ENCODE peak calls at places on chromosome 4, in ten cellular contexts. One of them, this sample, is unnamed.

GRCh38 chr4:15729910-15730533 is 27.2 kb downstream of the BST1 start:
- DNase-seq in GM23248: peak; percentile 62
- DNase-seq in psoas muscle: no peak
- DNase-seq in CD4-positive, alpha-beta memory T cell: no peak
- DNase-seq in OCI-LY7: peak; percentile 78
- DNase-seq in sigmoid colon: no peak
- DNase-seq in IMR-90: peak; percentile 53
- DNase-seq in body of pancreas: peak; percentile 9
- DNase-seq in SK-N-SH: peak; percentile 66
- DNase-seq in GM12865: peak; percentile 53
- DNase-seq in this sample: no peak

GRCh38 chr4:176927664-176928063 is 134.9 kb upstream of the VEGFC start:
- DNase-seq in GM23248: peak; percentile 85
- DNase-seq in psoas muscle: no peak
- DNase-seq in CD4-positive, alpha-beta memory T cell: no peak
- DNase-seq in OCI-LY7: no peak
- DNase-seq in sigmoid colon: no peak
- DNase-seq in IMR-90: peak; percentile 94
- DNase-seq in body of pancreas: no peak
- DNase-seq in SK-N-SH: no peak
- DNase-seq in GM12865: no peak
- DNase-seq in this sample: no peak

GRCh38 chr4:93232883-93233282 is 595.7 kb upstream of the ATOH1 start:
- DNase-seq in GM23248: no peak
- DNase-seq in psoas muscle: no peak
- DNase-seq in CD4-positive, alpha-beta memory T cell: no peak
- DNase-seq in OCI-LY7: no peak
- DNase-seq in sigmoid colon: no peak
- DNase-seq in IMR-90: no peak
- DNase-seq in body of pancreas: no peak
- DNase-seq in SK-N-SH: no peak
- DNase-seq in GM12865: no peak
- DNase-seq in this sample: no peak

GRCh38 chr4:150343796-150344195 is 238.2 kb upstream of the MAB21L2 start:
- DNase-seq in GM23248: no peak
- DNase-seq in psoas muscle: no peak
- DNase-seq in CD4-positive, alpha-beta memory T cell: no peak
- DNase-seq in OCI-LY7: no peak
- DNase-seq in sigmoid colon: no peak
- DNase-seq in IMR-90: no peak
- DNase-seq in body of pancreas: no peak
- DNase-seq in SK-N-SH: no peak
- DNase-seq in GM12865: no peak
- DNase-seq in this sample: no peak

GRCh38 chr4:22030321-22030720 is 81.7 kb upstream of the KCNIP4 start:
- DNase-seq in GM23248: no peak
- DNase-seq in psoas muscle: no peak
- DNase-seq in CD4-positive, alpha-beta memory T cell: no peak
- DNase-seq in OCI-LY7: no peak
- DNase-seq in sigmoid colon: no peak
- DNase-seq in IMR-90: no peak
- DNase-seq in body of pancreas: no peak
- DNase-seq in SK-N-SH: no peak
- DNase-seq in GM12865: no peak
- DNase-seq in this sample: no peak

GRCh38 chr4:62028758-62029157 is 828.6 kb downstream of the ADGRL3 start:
- DNase-seq in GM23248: no peak
- DNase-seq in psoas muscle: no peak
- DNase-seq in CD4-positive, alpha-beta memory T cell: no peak
- DNase-seq in OCI-LY7: no peak
- DNase-seq in sigmoid colon: no peak
- DNase-seq in IMR-90: no peak
- DNase-seq in body of pancreas: no peak
- DNase-seq in SK-N-SH: no peak
- DNase-seq in GM12865: no peak
- DNase-seq in this sample: no peak

GRCh38 chr4:10655968-10656367 is 28.6 kb downstream of the CLNK start:
- DNase-seq in GM23248: peak; percentile 76
- DNase-seq in psoas muscle: no peak
- DNase-seq in CD4-positive, alpha-beta memory T cell: no peak
- DNase-seq in OCI-LY7: no peak
- DNase-seq in sigmoid colon: no peak
- DNase-seq in IMR-90: peak; percentile 88
- DNase-seq in body of pancreas: no peak
- DNase-seq in SK-N-SH: no peak
- DNase-seq in GM12865: no peak
- DNase-seq in this sample: no peak

GRCh38 chr4:108336076-108336475 is 167.3 kb upstream of the LEF1 start:
- DNase-seq in GM23248: peak; percentile 24
- DNase-seq in psoas muscle: no peak
- DNase-seq in CD4-positive, alpha-beta memory T cell: no peak
- DNase-seq in OCI-LY7: no peak
- DNase-seq in sigmoid colon: no peak
- DNase-seq in IMR-90: no peak
- DNase-seq in body of pancreas: no peak
- DNase-seq in SK-N-SH: no peak
- DNase-seq in GM12865: no peak
- DNase-seq in this sample: no peak

GRCh38 chr4:109472343-109472761 is 38.7 kb downstream of the SEC24B start:
- DNase-seq in GM23248: peak; percentile 78
- DNase-seq in psoas muscle: no peak
- DNase-seq in CD4-positive, alpha-beta memory T cell: no peak
- DNase-seq in OCI-LY7: no peak
- DNase-seq in sigmoid colon: no peak
- DNase-seq in IMR-90: peak; percentile 84
- DNase-seq in body of pancreas: no peak
- DNase-seq in SK-N-SH: no peak
- DNase-seq in GM12865: no peak
- DNase-seq in this sample: no peak

GRCh38 chr4:141914746-141915145 is 278.4 kb downstream of the IL15 start:
- DNase-seq in GM23248: no peak
- DNase-seq in psoas muscle: no peak
- DNase-seq in CD4-positive, alpha-beta memory T cell: no peak
- DNase-seq in OCI-LY7: no peak
- DNase-seq in sigmoid colon: no peak
- DNase-seq in IMR-90: no peak
- DNase-seq in body of pancreas: no peak
- DNase-seq in SK-N-SH: no peak
- DNase-seq in GM12865: no peak
- DNase-seq in this sample: no peak

GRCh38 chr4:177109769-177110168 is 199.9 kb upstream of the NEIL3 start:
- DNase-seq in GM23248: no peak
- DNase-seq in psoas muscle: no peak
- DNase-seq in CD4-positive, alpha-beta memory T cell: no peak
- DNase-seq in OCI-LY7: no peak
- DNase-seq in sigmoid colon: no peak
- DNase-seq in IMR-90: no peak
- DNase-seq in body of pancreas: no peak
- DNase-seq in SK-N-SH: no peak
- DNase-seq in GM12865: peak; percentile 23
- DNase-seq in this sample: no peak

GRCh38 chr4:168815373-168816345 is 194.4 kb downstream of the CBR4 start:
- DNase-seq in GM23248: no peak
- DNase-seq in psoas muscle: no peak
- DNase-seq in CD4-positive, alpha-beta memory T cell: no peak
- DNase-seq in OCI-LY7: no peak
- DNase-seq in sigmoid colon: peak; percentile 70
- DNase-seq in IMR-90: peak; percentile 87
- DNase-seq in body of pancreas: no peak
- DNase-seq in SK-N-SH: no peak
- DNase-seq in GM12865: no peak
- DNase-seq in this sample: no peak

GRCh38 chr4:55180980-55181379 is 55.6 kb upstream of the KDR start:
- DNase-seq in GM23248: no peak
- DNase-seq in psoas muscle: no peak
- DNase-seq in CD4-positive, alpha-beta memory T cell: no peak
- DNase-seq in OCI-LY7: no peak
- DNase-seq in sigmoid colon: no peak
- DNase-seq in IMR-90: no peak
- DNase-seq in body of pancreas: no peak
- DNase-seq in SK-N-SH: no peak
- DNase-seq in GM12865: no peak
- DNase-seq in this sample: no peak

GRCh38 chr4:22625301-22625700 is 67.4 kb upstream of the GBA3 start:
- DNase-seq in GM23248: peak; percentile 3
- DNase-seq in psoas muscle: no peak
- DNase-seq in CD4-positive, alpha-beta memory T cell: no peak
- DNase-seq in OCI-LY7: no peak
- DNase-seq in sigmoid colon: no peak
- DNase-seq in IMR-90: no peak
- DNase-seq in body of pancreas: no peak
- DNase-seq in SK-N-SH: no peak
- DNase-seq in GM12865: no peak
- DNase-seq in this sample: no peak

GRCh38 chr4:44313702-44314101 is 134.9 kb downstream of the KCTD8 start:
- DNase-seq in GM23248: no peak
- DNase-seq in psoas muscle: no peak
- DNase-seq in CD4-positive, alpha-beta memory T cell: no peak
- DNase-seq in OCI-LY7: no peak
- DNase-seq in sigmoid colon: no peak
- DNase-seq in IMR-90: no peak
- DNase-seq in body of pancreas: no peak
- DNase-seq in SK-N-SH: no peak
- DNase-seq in GM12865: no peak
- DNase-seq in this sample: no peak

GRCh38 chr4:82710202-82710929 is 88.2 kb downstream of the SCD5 start:
- DNase-seq in GM23248: peak; percentile 9
- DNase-seq in psoas muscle: no peak
- DNase-seq in CD4-positive, alpha-beta memory T cell: no peak
- DNase-seq in OCI-LY7: no peak
- DNase-seq in sigmoid colon: no peak
- DNase-seq in IMR-90: no peak
- DNase-seq in body of pancreas: no peak
- DNase-seq in SK-N-SH: no peak
- DNase-seq in GM12865: no peak
- DNase-seq in this sample: no peak

GRCh38 chr4:35772291-35772690 is 472.0 kb downstream of the ARAP2 start:
- DNase-seq in GM23248: no peak
- DNase-seq in psoas muscle: no peak
- DNase-seq in CD4-positive, alpha-beta memory T cell: no peak
- DNase-seq in OCI-LY7: no peak
- DNase-seq in sigmoid colon: no peak
- DNase-seq in IMR-90: no peak
- DNase-seq in body of pancreas: no peak
- DNase-seq in SK-N-SH: no peak
- DNase-seq in GM12865: no peak
- DNase-seq in this sample: no peak

DNA sequence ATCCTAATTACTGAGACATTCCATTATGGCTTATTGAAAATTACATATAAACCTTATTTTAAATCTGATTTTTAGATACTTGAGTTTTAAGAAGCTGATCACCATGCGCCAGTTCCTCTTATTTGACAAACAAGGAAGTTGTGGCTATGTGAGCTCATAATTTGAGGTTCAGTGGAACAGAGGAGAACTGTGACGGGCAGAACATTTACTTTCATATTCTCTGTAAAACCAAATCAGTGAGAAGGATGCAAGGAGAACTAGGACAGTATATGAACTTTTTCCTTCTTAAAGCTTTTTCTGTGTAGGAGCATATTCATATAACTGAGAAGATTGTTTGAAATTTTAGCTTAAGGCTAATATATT is 25.3 kb downstream of the STIM2 start:
- DNase-seq in GM23248: no peak
- DNase-seq in psoas muscle: no peak
- DNase-seq in CD4-positive, alpha-beta memory T cell: peak; percentile 80
- DNase-seq in OCI-LY7: peak; percentile 88
- DNase-seq in sigmoid colon: no peak
- DNase-seq in IMR-90: no peak
- DNase-seq in body of pancreas: no peak
- DNase-seq in SK-N-SH: no peak
- DNase-seq in GM12865: peak; percentile 91
- DNase-seq in this sample: no peak
- H3K4me3 ChIP-seq in GM23248: no peak overlapping the region
- H3K4me3 ChIP-seq in psoas muscle: no peak overlapping the region
- H3K4me3 ChIP-seq in CD4-positive, alpha-beta memory T cell: peak overlapping the region; percentile 44
- H3K4me3 ChIP-seq in OCI-LY7: peak overlapping the region; percentile 61
- H3K4me3 ChIP-seq in sigmoid colon: no peak overlapping the region
- H3K4me3 ChIP-seq in IMR-90: no peak overlapping the region
- H3K4me3 ChIP-seq in body of pancreas: no peak overlapping the region
- H3K4me3 ChIP-seq in SK-N-SH: no peak overlapping the region
- H3K4me3 ChIP-seq in GM12865: peak overlapping the region; percentile 22
- H3K4me3 ChIP-seq in this sample: no peak overlapping the region

DNA sequence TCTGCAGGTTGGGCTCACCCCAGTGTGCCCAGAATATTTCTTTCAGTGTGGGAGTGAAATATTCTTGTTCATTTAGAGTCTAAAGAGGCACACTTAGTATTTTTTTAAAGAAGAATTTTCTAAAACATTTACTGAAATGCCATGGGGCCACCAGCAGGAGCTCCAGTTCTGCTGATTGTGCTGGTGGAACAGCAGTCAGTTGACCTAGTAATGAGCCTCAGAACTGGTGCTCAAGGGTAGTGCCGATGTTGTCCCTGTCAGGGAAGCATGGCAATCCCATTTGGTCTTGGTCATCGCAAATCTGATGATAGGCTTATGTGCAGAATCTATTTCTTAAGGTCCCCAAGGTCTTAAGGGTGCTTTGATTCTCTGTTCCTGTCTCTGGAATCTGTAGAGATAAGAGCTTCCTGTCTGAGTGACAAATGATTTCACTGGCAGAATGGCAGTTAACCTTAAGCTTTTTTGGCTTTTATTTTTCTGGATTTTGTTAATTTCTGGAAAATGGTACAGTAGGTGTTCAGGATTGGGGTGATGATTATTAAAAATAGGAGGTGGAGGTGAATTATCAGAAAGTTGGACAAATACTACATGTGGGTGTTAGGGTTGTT is 31.3 kb downstream of the JADE1 start:
- DNase-seq in GM23248: no peak
- DNase-seq in psoas muscle: no peak
- DNase-seq in CD4-positive, alpha-beta memory T cell: no peak
- DNase-seq in OCI-LY7: no peak
- DNase-seq in sigmoid colon: no peak
- DNase-seq in IMR-90: no peak
- DNase-seq in body of pancreas: no peak
- DNase-seq in SK-N-SH: no peak
- DNase-seq in GM12865: no peak
- DNase-seq in this sample: no peak
- H3K4me3 ChIP-seq in GM23248: no peak overlapping the region
- H3K4me3 ChIP-seq in psoas muscle: no peak overlapping the region
- H3K4me3 ChIP-seq in CD4-positive, alpha-beta memory T cell: no peak overlapping the region
- H3K4me3 ChIP-seq in OCI-LY7: no peak overlapping the region
- H3K4me3 ChIP-seq in sigmoid colon: no peak overlapping the region
- H3K4me3 ChIP-seq in IMR-90: no peak overlapping the region
- H3K4me3 ChIP-seq in body of pancreas: no peak overlapping the region
- H3K4me3 ChIP-seq in SK-N-SH: no peak overlapping the region
- H3K4me3 ChIP-seq in GM12865: no peak overlapping the region
- H3K4me3 ChIP-seq in this sample: no peak overlapping the region

GRCh38 chr4:184384056-184384809 is 90.1 kb downstream of the IRF2 start:
- DNase-seq in GM23248: peak; percentile 73
- DNase-seq in psoas muscle: no peak
- DNase-seq in CD4-positive, alpha-beta memory T cell: no peak
- DNase-seq in OCI-LY7: peak; percentile 92
- DNase-seq in sigmoid colon: peak; percentile 79
- DNase-seq in IMR-90: peak; percentile 96
- DNase-seq in body of pancreas: peak; percentile 44
- DNase-seq in SK-N-SH: no peak
- DNase-seq in GM12865: peak; percentile 95
- DNase-seq in this sample: peak; percentile 66
- H3K4me3 ChIP-seq in GM23248: peak overlapping the region; percentile 75
- H3K4me3 ChIP-seq in psoas muscle: peak overlapping the region; percentile 42
- H3K4me3 ChIP-seq in CD4-positive, alpha-beta memory T cell: no peak overlapping the region
- H3K4me3 ChIP-seq in OCI-LY7: peak overlapping the region; percentile 45
- H3K4me3 ChIP-seq in sigmoid colon: peak overlapping the region; percentile 11
- H3K4me3 ChIP-seq in IMR-90: peak overlapping the region; percentile 17
- H3K4me3 ChIP-seq in body of pancreas: no peak overlapping the region
- H3K4me3 ChIP-seq in SK-N-SH: peak overlapping the region; percentile 56
- H3K4me3 ChIP-seq in GM12865: peak overlapping the region; percentile 58
- H3K4me3 ChIP-seq in this sample: no peak overlapping the region

GRCh38 chr4:28682872-28683271 is 1822.2 kb downstream of the STIM2 start:
- DNase-seq in GM23248: no peak
- DNase-seq in psoas muscle: no peak
- DNase-seq in CD4-positive, alpha-beta memory T cell: no peak
- DNase-seq in OCI-LY7: no peak
- DNase-seq in sigmoid colon: no peak
- DNase-seq in IMR-90: no peak
- DNase-seq in body of pancreas: no peak
- DNase-seq in SK-N-SH: no peak
- DNase-seq in GM12865: no peak
- DNase-seq in this sample: no peak
- H3K4me3 ChIP-seq in GM23248: no peak overlapping the region
- H3K4me3 ChIP-seq in psoas muscle: no peak overlapping the region
- H3K4me3 ChIP-seq in CD4-positive, alpha-beta memory T cell: no peak overlapping the region
- H3K4me3 ChIP-seq in OCI-LY7: no peak overlapping the region
- H3K4me3 ChIP-seq in sigmoid colon: no peak overlapping the region
- H3K4me3 ChIP-seq in IMR-90: no peak overlapping the region
- H3K4me3 ChIP-seq in body of pancreas: no peak overlapping the region
- H3K4me3 ChIP-seq in SK-N-SH: no peak overlapping the region
- H3K4me3 ChIP-seq in GM12865: no peak overlapping the region
- H3K4me3 ChIP-seq in this sample: no peak overlapping the region